ENCODE peak calls at places on chromosomes 13 and 19, in five cellular contexts. One of them, this sample, is unnamed. For H3K4me1 and H3K9me3, the result is how much of the 10 kb centered on the place peaks cover.

GRCh38 chr13:94252209-94252608 is 227.3 kb downstream of the DCT start:
- DNase-seq in OCI-LY7: no peak
- DNase-seq in left ventricle myocardium inferior: no peak
- DNase-seq in thoracic aorta: no peak
- DNase-seq in heart right ventricle: no peak
- DNase-seq in this sample: no peak

GRCh38 chr19:40667602-40668001 is 22.8 kb downstream of the NUMBL start:
- DNase-seq in OCI-LY7: no peak
- DNase-seq in left ventricle myocardium inferior: peak
- DNase-seq in thoracic aorta: no peak
- DNase-seq in heart right ventricle: no peak
- DNase-seq in this sample: no peak

GRCh38 chr13:43744630-43745029 is 42.1 kb downstream of the ENOX1 start:
- DNase-seq in OCI-LY7: no peak
- DNase-seq in left ventricle myocardium inferior: no peak
- DNase-seq in thoracic aorta: no peak
- DNase-seq in heart right ventricle: no peak
- DNase-seq in this sample: no peak

GRCh38 chr13:45082964-45083363 is 37.3 kb upstream of the GTF2F2 start:
- DNase-seq in OCI-LY7: no peak
- DNase-seq in left ventricle myocardium inferior: no peak
- DNase-seq in thoracic aorta: no peak
- DNase-seq in heart right ventricle: no peak
- DNase-seq in this sample: no peak

GRCh38 chr13:99796175-99796819 is 175.3 kb downstream of the ZIC5 start:
- DNase-seq in OCI-LY7: peak
- DNase-seq in left ventricle myocardium inferior: no peak
- DNase-seq in thoracic aorta: no peak
- DNase-seq in heart right ventricle: no peak
- DNase-seq in this sample: no peak

GRCh38 chr19:55179570-55180484 is at the start of gene SYT5:
- DNase-seq in OCI-LY7: peak
- DNase-seq in left ventricle myocardium inferior: peak
- DNase-seq in thoracic aorta: no peak
- DNase-seq in heart right ventricle: peak
- DNase-seq in this sample: no peak

GRCh38 chr19:33398361-33399060 is 25.0 kb downstream of the CEBPG start:
- DNase-seq in OCI-LY7: no peak
- DNase-seq in left ventricle myocardium inferior: no peak
- DNase-seq in thoracic aorta: no peak
- DNase-seq in heart right ventricle: no peak
- DNase-seq in this sample: peak

GRCh38 chr13:27933580-27934328 is 14.0 kb downstream of the PDX1 start:
- DNase-seq in OCI-LY7: no peak
- DNase-seq in left ventricle myocardium inferior: no peak
- DNase-seq in thoracic aorta: no peak
- DNase-seq in heart right ventricle: no peak
- DNase-seq in this sample: no peak

GRCh38 chr19:55624109-55625003 is at the start of gene ZNF784:
- DNase-seq in OCI-LY7: peak
- DNase-seq in left ventricle myocardium inferior: peak
- DNase-seq in thoracic aorta: peak
- DNase-seq in heart right ventricle: peak
- DNase-seq in this sample: peak

GRCh38 chr19:6394831-6395230 is 1.9 kb upstream of the GTF2F1 start:
- DNase-seq in OCI-LY7: no peak
- DNase-seq in left ventricle myocardium inferior: no peak
- DNase-seq in thoracic aorta: no peak
- DNase-seq in heart right ventricle: no peak
- DNase-seq in this sample: no peak

GRCh38 chr13:113211774-113212173 is 2.4 kb downstream of the CUL4A start:
- DNase-seq in OCI-LY7: peak
- DNase-seq in left ventricle myocardium inferior: no peak
- DNase-seq in thoracic aorta: no peak
- DNase-seq in heart right ventricle: peak
- DNase-seq in this sample: no peak

GRCh38 chr13:113210834-113211233 is 1.4 kb downstream of the CUL4A start:
- DNase-seq in OCI-LY7: no peak
- DNase-seq in left ventricle myocardium inferior: no peak
- DNase-seq in thoracic aorta: no peak
- DNase-seq in heart right ventricle: no peak
- DNase-seq in this sample: no peak

GRCh38 chr13:113208424-113209335 is at the start of gene PCID2:
- DNase-seq in OCI-LY7: peak
- DNase-seq in left ventricle myocardium inferior: peak
- DNase-seq in thoracic aorta: peak
- DNase-seq in heart right ventricle: peak
- DNase-seq in this sample: peak

GRCh38 chr13:113209336-113209879 is at the start of gene CUL4A:
- DNase-seq in OCI-LY7: peak
- DNase-seq in left ventricle myocardium inferior: peak
- DNase-seq in thoracic aorta: no peak
- DNase-seq in heart right ventricle: peak
- DNase-seq in this sample: peak

DNA sequence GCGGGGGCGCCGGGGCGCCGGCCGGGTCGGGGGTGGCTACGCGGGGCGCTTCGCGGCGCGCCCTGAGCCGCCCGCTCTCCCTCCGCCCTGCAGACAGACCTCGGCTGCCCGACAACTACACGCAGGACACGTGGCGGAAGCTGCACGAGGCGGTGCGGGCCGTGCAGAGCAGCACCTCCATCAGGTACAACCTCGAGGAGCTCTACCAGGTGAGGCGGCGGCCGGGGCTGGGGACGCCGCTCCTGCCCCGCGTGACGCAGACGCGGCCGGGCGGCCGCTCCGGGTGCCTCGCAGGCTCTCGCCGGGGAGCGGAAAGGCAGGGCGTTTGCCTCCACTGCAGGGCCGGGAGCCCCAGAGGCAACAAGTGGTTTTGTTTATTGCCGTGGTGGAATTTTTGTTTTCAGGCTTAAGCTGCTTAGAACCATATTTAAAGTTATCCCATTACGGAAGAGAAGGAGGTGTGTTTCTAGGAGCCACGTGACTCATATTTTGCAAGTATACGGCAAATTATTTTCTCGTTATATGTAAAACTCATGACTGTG is 538 bp downstream of the CUL4A start:
- DNase-seq in OCI-LY7: peak
- DNase-seq in left ventricle myocardium inferior: peak
- DNase-seq in thoracic aorta: no peak
- DNase-seq in heart right ventricle: peak
- DNase-seq in this sample: peak
- TF ChIP-seq CTCF in OCI-LY7: no peak
- TF ChIP-seq CTCF in left ventricle myocardium inferior: no peak
- TF ChIP-seq CTCF in thoracic aorta: no peak
- TF ChIP-seq CTCF in heart right ventricle: no peak
- TF ChIP-seq CTCF in this sample: no peak

GRCh38 chr13:110616103-110617101 is 1.1 kb downstream of the NAXD start:
- DNase-seq in OCI-LY7: peak
- DNase-seq in left ventricle myocardium inferior: no peak
- DNase-seq in thoracic aorta: peak
- DNase-seq in heart right ventricle: no peak
- DNase-seq in this sample: peak
- H3K4me1 ChIP-seq in OCI-LY7: under half
- H3K4me1 ChIP-seq in left ventricle myocardium inferior: half or more
- H3K4me1 ChIP-seq in thoracic aorta: under half
- H3K4me1 ChIP-seq in heart right ventricle: half or more
- H3K4me1 ChIP-seq in this sample: under half

GRCh38 chr19:12350890-12351197 is 14.6 kb downstream of the ZNF442 start:
- DNase-seq in OCI-LY7: no peak
- DNase-seq in left ventricle myocardium inferior: no peak
- DNase-seq in thoracic aorta: no peak
- DNase-seq in heart right ventricle: no peak
- DNase-seq in this sample: no peak

GRCh38 chr19:12353375-12353774 is 12.1 kb downstream of the ZNF442 start:
- DNase-seq in OCI-LY7: no peak
- DNase-seq in left ventricle myocardium inferior: no peak
- DNase-seq in thoracic aorta: no peak
- DNase-seq in heart right ventricle: no peak
- DNase-seq in this sample: no peak

GRCh38 chr19:12345197-12345596 is 11.8 kb upstream of the ZNF563 start:
- DNase-seq in OCI-LY7: no peak
- DNase-seq in left ventricle myocardium inferior: no peak
- DNase-seq in thoracic aorta: no peak
- DNase-seq in heart right ventricle: no peak
- DNase-seq in this sample: no peak

GRCh38 chr19:12346896-12347295 is 13.5 kb upstream of the ZNF563 start:
- DNase-seq in OCI-LY7: peak
- DNase-seq in left ventricle myocardium inferior: no peak
- DNase-seq in thoracic aorta: no peak
- DNase-seq in heart right ventricle: no peak
- DNase-seq in this sample: no peak

DNA sequence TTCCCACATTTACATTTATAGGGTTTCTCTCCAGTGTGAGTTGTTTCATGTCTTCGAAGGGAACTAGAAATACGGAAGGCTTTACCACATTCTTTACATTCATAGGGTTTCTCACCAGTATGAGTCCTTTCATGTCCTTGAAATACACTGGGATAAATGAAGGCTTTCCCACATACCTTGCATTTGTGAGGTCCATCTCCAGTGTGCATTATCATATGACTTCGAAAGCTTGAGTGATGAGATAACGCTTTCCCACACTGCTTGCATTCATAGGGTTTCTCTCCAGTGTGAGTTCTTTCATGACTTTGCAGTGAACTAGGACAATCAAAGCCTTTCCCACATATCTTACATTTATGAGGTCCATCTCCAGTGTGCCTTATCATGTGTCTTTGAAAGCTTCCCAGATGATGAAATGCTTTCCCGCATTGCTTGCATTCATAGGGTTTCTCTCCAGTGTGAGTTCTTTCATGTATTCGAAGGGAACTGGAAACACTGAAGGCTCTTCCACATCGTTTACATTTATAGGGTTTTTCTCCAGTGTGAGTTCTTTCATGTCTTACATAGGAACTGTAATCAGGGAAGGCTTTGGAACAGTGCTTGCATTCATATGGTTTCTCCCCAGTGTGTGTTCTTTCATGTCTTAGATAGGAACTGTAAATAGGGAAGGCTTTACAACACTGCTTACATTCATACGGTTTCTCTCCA is 15.1 kb downstream of the ZNF442 start:
- DNase-seq in OCI-LY7: no peak
- DNase-seq in left ventricle myocardium inferior: no peak
- DNase-seq in thoracic aorta: no peak
- DNase-seq in heart right ventricle: no peak
- DNase-seq in this sample: no peak
- H3K9me3 ChIP-seq in OCI-LY7: under half
- H3K9me3 ChIP-seq in left ventricle myocardium inferior: half or more
- H3K9me3 ChIP-seq in thoracic aorta: half or more
- H3K9me3 ChIP-seq in heart right ventricle: half or more
- H3K9me3 ChIP-seq in this sample: half or more

GRCh38 chr19:13195678-13196077 is 45.5 kb downstream of the IER2 start:
- DNase-seq in OCI-LY7: peak
- DNase-seq in left ventricle myocardium inferior: no peak
- DNase-seq in thoracic aorta: no peak
- DNase-seq in heart right ventricle: no peak
- DNase-seq in this sample: no peak
- TF ChIP-seq CTCF in OCI-LY7: peak
- TF ChIP-seq CTCF in left ventricle myocardium inferior: no peak
- TF ChIP-seq CTCF in thoracic aorta: no peak
- TF ChIP-seq CTCF in heart right ventricle: no peak
- TF ChIP-seq CTCF in this sample: no peak

GRCh38 chr19:42284066-42284501 is 15.0 kb downstream of the CIC start:
- DNase-seq in OCI-LY7: peak
- DNase-seq in left ventricle myocardium inferior: peak
- DNase-seq in thoracic aorta: no peak
- DNase-seq in heart right ventricle: peak
- DNase-seq in this sample: no peak

GRCh38 chr19:42283248-42284065 is 14.4 kb downstream of the CIC start:
- DNase-seq in OCI-LY7: peak
- DNase-seq in left ventricle myocardium inferior: peak
- DNase-seq in thoracic aorta: peak
- DNase-seq in heart right ventricle: peak
- DNase-seq in this sample: peak

GRCh38 chr19:42281175-42282035 is 12.4 kb downstream of the CIC start:
- DNase-seq in OCI-LY7: peak
- DNase-seq in left ventricle myocardium inferior: peak
- DNase-seq in thoracic aorta: no peak
- DNase-seq in heart right ventricle: peak
- DNase-seq in this sample: peak

GRCh38 chr19:42282036-42282762 is 13.1 kb downstream of the CIC start:
- DNase-seq in OCI-LY7: peak
- DNase-seq in left ventricle myocardium inferior: no peak
- DNase-seq in thoracic aorta: no peak
- DNase-seq in heart right ventricle: no peak
- DNase-seq in this sample: peak

GRCh38 chr19:42282810-42283247 is 13.8 kb downstream of the CIC start:
- DNase-seq in OCI-LY7: no peak
- DNase-seq in left ventricle myocardium inferior: no peak
- DNase-seq in thoracic aorta: no peak
- DNase-seq in heart right ventricle: no peak
- DNase-seq in this sample: no peak
- H3K4me1 ChIP-seq in OCI-LY7: half or more
- H3K4me1 ChIP-seq in left ventricle myocardium inferior: half or more
- H3K4me1 ChIP-seq in thoracic aorta: half or more
- H3K4me1 ChIP-seq in heart right ventricle: half or more
- H3K4me1 ChIP-seq in this sample: under half

GRCh38 chr19:12198136-12198535 is 35.2 kb downstream of the ZNF136 start:
- DNase-seq in OCI-LY7: no peak
- DNase-seq in left ventricle myocardium inferior: no peak
- DNase-seq in thoracic aorta: no peak
- DNase-seq in heart right ventricle: no peak
- DNase-seq in this sample: no peak
- H3K9me3 ChIP-seq in OCI-LY7: under half
- H3K9me3 ChIP-seq in left ventricle myocardium inferior: under half
- H3K9me3 ChIP-seq in thoracic aorta: half or more
- H3K9me3 ChIP-seq in heart right ventricle: under half
- H3K9me3 ChIP-seq in this sample: half or more

GRCh38 chr13:20053891-20054290 is 95.4 kb downstream of the ZMYM2 start:
- DNase-seq in OCI-LY7: no peak
- DNase-seq in left ventricle myocardium inferior: no peak
- DNase-seq in thoracic aorta: no peak
- DNase-seq in heart right ventricle: no peak
- DNase-seq in this sample: no peak

GRCh38 chr13:20057214-20057613 is 98.7 kb downstream of the ZMYM2 start:
- DNase-seq in OCI-LY7: no peak
- DNase-seq in left ventricle myocardium inferior: no peak
- DNase-seq in thoracic aorta: no peak
- DNase-seq in heart right ventricle: no peak
- DNase-seq in this sample: no peak

GRCh38 chr13:20058476-20058875 is 99.9 kb downstream of the ZMYM2 start:
- DNase-seq in OCI-LY7: no peak
- DNase-seq in left ventricle myocardium inferior: no peak
- DNase-seq in thoracic aorta: no peak
- DNase-seq in heart right ventricle: no peak
- DNase-seq in this sample: no peak

GRCh38 chr13:20054586-20054985 is 96.1 kb downstream of the ZMYM2 start:
- DNase-seq in OCI-LY7: no peak
- DNase-seq in left ventricle myocardium inferior: no peak
- DNase-seq in thoracic aorta: no peak
- DNase-seq in heart right ventricle: no peak
- DNase-seq in this sample: no peak

DNA sequence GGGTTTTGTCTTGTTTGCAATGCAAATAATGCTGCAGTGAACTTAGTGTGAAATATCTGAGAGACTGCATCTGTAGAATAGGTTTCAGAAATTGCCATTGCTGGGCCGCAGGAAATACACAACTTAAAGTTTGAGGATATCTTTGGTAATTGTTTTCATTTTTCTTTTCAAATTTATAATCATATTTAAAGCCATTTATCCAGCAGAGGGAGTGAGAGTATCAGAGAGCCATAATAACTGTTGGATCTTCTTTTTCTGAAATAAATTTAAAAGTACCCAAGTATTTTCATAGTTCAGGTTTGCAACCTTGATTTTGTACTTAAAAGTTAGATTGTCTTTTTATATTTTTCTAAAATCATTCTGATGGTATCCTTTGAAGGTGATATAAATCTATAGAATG is 99.4 kb downstream of the ZMYM2 start:
- DNase-seq in OCI-LY7: no peak
- DNase-seq in left ventricle myocardium inferior: no peak
- DNase-seq in thoracic aorta: no peak
- DNase-seq in heart right ventricle: no peak
- DNase-seq in this sample: no peak
- TF ChIP-seq CTCF in OCI-LY7: peak
- TF ChIP-seq CTCF in left ventricle myocardium inferior: no peak
- TF ChIP-seq CTCF in thoracic aorta: no peak
- TF ChIP-seq CTCF in heart right ventricle: no peak
- TF ChIP-seq CTCF in this sample: no peak

This sample was measured in tibial artery.